ENCODE peak calls at places on chromosomes 5 and 9, in ten cellular contexts. O is activated CD4-positive, CD25-positive, alpha-beta regulatory T cell treated with anti-CD3 and anti-CD28 coated beads, Interleukin-2, amount 50 U/mL, for 72 hours; J is endothelial cell; A is choroid plexus epithelial cell; C is NCI-H774; W is HEK293T; R is AG20443; M is cardiac fibroblast; X is HepG2; P is head of caudate nucleus. T is an unnamed sample.
A peak's percentile ranks its signal among the peaks of the same experiment; 100 is the strongest.

GRCh38 chr5:17314907-17315471 is 97.6 kb downstream of the BASP1 start:
- DNase-seq in M (peak; percentile 56), R (no peak), C (peak; percentile 9), O (no peak), P (no peak), W (no peak), J (no peak), X (no peak), A (peak; percentile 14), T (no peak)

GRCh38 chr9:27182421-27182820 is 73.4 kb downstream of the TEK start:
- DNase-seq in R (no peak), A (no peak), M (no peak), X (no peak), O (no peak), J (no peak), P (no peak), C (no peak), W (no peak), T (no peak)

GRCh38 chr5:178272591-178272990 is 40.0 kb upstream of the PHYKPL start:
- DNase-seq in X (no peak), R (no peak), M (no peak), C (no peak), J (no peak), W (no peak), P (no peak), A (no peak), O (no peak), T (no peak)

GRCh38 chr9:129981180-129981907 is 61.6 kb downstream of the FNBP1 start:
- DNase-seq in R (peak; percentile 27), W (no peak), X (peak; percentile 38), O (no peak), C (no peak), A (peak; percentile 80), P (peak; percentile 90), J (no peak), M (peak; percentile 92), T (no peak)

GRCh38 chr9:130626249-130626982 is 38.0 kb upstream of the PRDM12 start:
- DNase-seq in X (no peak), C (no peak), M (no peak), P (no peak), W (peak; percentile 32), J (no peak), R (no peak), A (no peak), O (no peak), T (no peak)

GRCh38 chr9:126293522-126293889 is 33.1 kb upstream of the MVB12B start:
- DNase-seq in M (no peak), A (no peak), W (no peak), X (no peak), R (no peak), P (no peak), O (no peak), J (peak; percentile 48), C (no peak), T (no peak)

GRCh38 chr5:131355972-131356528 is 92.2 kb downstream of the CDC42SE2 start:
- DNase-seq in W (no peak), R (no peak), J (no peak), M (peak; percentile 39), O (no peak), X (no peak), A (peak; percentile 78), P (no peak), C (no peak), T (no peak)

GRCh38 chr5:143890475-143890874 is 78.5 kb downstream of the HMHB1 start:
- DNase-seq in O (no peak), P (no peak), J (no peak), X (no peak), M (no peak), W (no peak), A (peak; percentile 44), R (no peak), C (no peak), T (no peak)

GRCh38 chr5:145056805-145057204 is 778.3 kb downstream of the PRELID2 start:
- DNase-seq in M (peak; percentile 33), R (peak; percentile 12), O (no peak), W (no peak), X (no peak), C (no peak), A (peak; percentile 28), J (no peak), P (no peak), T (no peak)

GRCh38 chr5:132387649-132388117 is 18.2 kb downstream of the SLC22A5 start:
- DNase-seq in C (no peak), X (no peak), O (no peak), A (peak; percentile 97), J (no peak), W (no peak), P (peak; percentile 41), M (peak; percentile 91), R (peak; percentile 90), T (peak; percentile 99)

GRCh38 chr5:17185349-17185748 is 32.1 kb upstream of the BASP1 start:
- DNase-seq in C (no peak), J (no peak), P (peak; percentile 4), M (no peak), R (no peak), A (no peak), X (no peak), O (no peak), W (no peak), T (no peak)

GRCh38 chr9:123669355-123669754 is 260.6 kb downstream of the DENND1A start:
- DNase-seq in J (no peak), M (no peak), A (no peak), R (no peak), P (no peak), X (no peak), O (no peak), W (no peak), C (no peak), T (no peak)

GRCh38 chr9:36401179-36401740 is 1.2 kb upstream of the RNF38 start:
- DNase-seq in P (peak; percentile 47), W (peak; percentile 87), M (peak; percentile 80), J (no peak), O (no peak), C (peak; percentile 77), X (peak; percentile 48), R (peak; percentile 99), A (peak; percentile 81), T (no peak)

GRCh38 chr5:81269751-81270686 is 31.4 kb upstream of the ZCCHC9 start:
- DNase-seq in P (no peak), M (peak; percentile 37), W (no peak), X (peak; percentile 10), O (no peak), C (no peak), J (no peak), R (no peak), A (no peak), T (no peak)

GRCh38 chr5:36696059-36696673 is 89.8 kb downstream of the SLC1A3 start:
- DNase-seq in W (peak; percentile 65), M (peak; percentile 80), C (peak; percentile 17), O (no peak), P (peak; percentile 81), R (peak; percentile 70), A (peak; percentile 84), J (peak; percentile 67), X (peak; percentile 26), T (peak; percentile 48)

GRCh38 chr9:109722007-109722406 is 58.0 kb upstream of the PALM2AKAP2 start:
- DNase-seq in R (no peak), P (no peak), J (no peak), W (no peak), C (no peak), A (no peak), M (no peak), X (no peak), O (no peak), T (no peak)

GRCh38 chr5:111869681-111870080 is 112.7 kb upstream of the NREP start:
- DNase-seq in C (no peak), M (peak; percentile 55), A (peak; percentile 41), R (peak; percentile 15), O (no peak), P (no peak), W (no peak), J (no peak), X (no peak), T (peak; percentile 50)

GRCh38 chr5:10649518-10650410 is 85.9 kb downstream of the ANKRD33B start:
- DNase-seq in R (no peak), W (no peak), A (peak; percentile 42), J (peak; percentile 41), X (no peak), O (peak; percentile 26), P (no peak), C (no peak), M (no peak), T (no peak)

GRCh38 chr5:96516631-96517071 is 83.6 kb upstream of the PCSK1 start:
- DNase-seq in X (no peak), C (no peak), W (no peak), M (peak; percentile 72), R (peak; percentile 41), J (no peak), P (no peak), A (no peak), O (no peak), T (peak; percentile 2)

GRCh38 chr9:14412778-14413177 is 98.8 kb upstream of the NFIB start:
- DNase-seq in X (no peak), J (no peak), R (no peak), O (no peak), P (no peak), C (no peak), M (no peak), A (peak; percentile 25), W (no peak), T (no peak)

GRCh38 chr9:100066539-100066938 is 32.3 kb downstream of the ERP44 start:
- DNase-seq in J (no peak), M (peak; percentile 54), C (no peak), A (peak; percentile 70), O (no peak), X (no peak), W (peak; percentile 13), P (no peak), R (peak; percentile 9), T (no peak)

GRCh38 chr9:38298503-38298902 is 94.0 kb upstream of the ALDH1B1 start:
- DNase-seq in J (no peak), C (no peak), P (peak; percentile 50), W (no peak), X (no peak), O (no peak), M (no peak), R (no peak), A (no peak), T (no peak)

GRCh38 chr9:91945277-91946074 is 4.6 kb downstream of the ROR2 start:
- DNase-seq in X (no peak), M (no peak), R (peak; percentile 58), A (peak; percentile 83), C (peak; percentile 19), J (no peak), O (no peak), W (peak; percentile 20), P (no peak), T (no peak)